ENCODE peak calls at places on chromosomes 12 and 14, in five cellular contexts. One of them, this sample, is unnamed.

GRCh38 chr12:124829008-124829707 is 34.5 kb downstream of the SCARB1 start:
- DNase-seq in HuH-7: peak; percentile 56
- DNase-seq in ecto neural progenitor cell: no peak
- DNase-seq in suprapubic skin: no peak
- DNase-seq in activated CD4-positive, alpha-beta T cell treated with anti-CD3 and anti-CD28 coated beads for 4 hours: no peak
- DNase-seq in this sample: no peak

GRCh38 chr14:93266127-93266526 is 59.1 kb downstream of the UBR7 start:
- DNase-seq in ecto neural progenitor cell: no peak
- DNase-seq in activated CD4-positive, alpha-beta T cell treated with anti-CD3 and anti-CD28 coated beads for 4 hours: no peak
- DNase-seq in HuH-7: no peak
- DNase-seq in suprapubic skin: no peak
- DNase-seq in this sample: no peak

GRCh38 chr12:107564946-107565345 is 120.7 kb upstream of the PWP1 start:
- DNase-seq in HuH-7: no peak
- DNase-seq in activated CD4-positive, alpha-beta T cell treated with anti-CD3 and anti-CD28 coated beads for 4 hours: no peak
- DNase-seq in ecto neural progenitor cell: no peak
- DNase-seq in suprapubic skin: no peak
- DNase-seq in this sample: no peak

GRCh38 chr14:53619625-53620324 is 336.9 kb downstream of the BMP4 start:
- DNase-seq in suprapubic skin: no peak
- DNase-seq in activated CD4-positive, alpha-beta T cell treated with anti-CD3 and anti-CD28 coated beads for 4 hours: no peak
- DNase-seq in ecto neural progenitor cell: no peak
- DNase-seq in HuH-7: no peak
- DNase-seq in this sample: no peak

GRCh38 chr12:2772370-2772769 is 22.4 kb upstream of the FKBP4 start:
- DNase-seq in HuH-7: no peak
- DNase-seq in suprapubic skin: no peak
- DNase-seq in ecto neural progenitor cell: no peak
- DNase-seq in activated CD4-positive, alpha-beta T cell treated with anti-CD3 and anti-CD28 coated beads for 4 hours: no peak
- DNase-seq in this sample: no peak

GRCh38 chr12:29153231-29153630 is 4.2 kb downstream of the FAR2 start:
- DNase-seq in activated CD4-positive, alpha-beta T cell treated with anti-CD3 and anti-CD28 coated beads for 4 hours: no peak
- DNase-seq in ecto neural progenitor cell: no peak
- DNase-seq in HuH-7: no peak
- DNase-seq in suprapubic skin: no peak
- DNase-seq in this sample: no peak

GRCh38 chr14:98578204-98578603 is 693.8 kb downstream of the BCL11B start:
- DNase-seq in ecto neural progenitor cell: no peak
- DNase-seq in suprapubic skin: no peak
- DNase-seq in activated CD4-positive, alpha-beta T cell treated with anti-CD3 and anti-CD28 coated beads for 4 hours: no peak
- DNase-seq in HuH-7: no peak
- DNase-seq in this sample: no peak

GRCh38 chr14:61355892-61356325 is 34.5 kb downstream of the PRKCH start:
- DNase-seq in suprapubic skin: peak; percentile 85
- DNase-seq in HuH-7: no peak
- DNase-seq in activated CD4-positive, alpha-beta T cell treated with anti-CD3 and anti-CD28 coated beads for 4 hours: peak; percentile 67
- DNase-seq in ecto neural progenitor cell: no peak
- DNase-seq in this sample: peak; percentile 74

GRCh38 chr12:93571360-93571853 is 1.1 kb upstream of the SOCS2 start:
- DNase-seq in activated CD4-positive, alpha-beta T cell treated with anti-CD3 and anti-CD28 coated beads for 4 hours: peak; percentile 65
- DNase-seq in ecto neural progenitor cell: peak; percentile 93
- DNase-seq in HuH-7: peak; percentile 63
- DNase-seq in suprapubic skin: peak; percentile 85
- DNase-seq in this sample: peak; percentile 83

GRCh38 chr12:121968880-121969279 is 50.5 kb downstream of the CFAP251 start:
- DNase-seq in activated CD4-positive, alpha-beta T cell treated with anti-CD3 and anti-CD28 coated beads for 4 hours: no peak
- DNase-seq in suprapubic skin: no peak
- DNase-seq in HuH-7: no peak
- DNase-seq in ecto neural progenitor cell: no peak
- DNase-seq in this sample: no peak

GRCh38 chr12:56998316-56998715 is 8.0 kb downstream of the ZBTB39 start:
- DNase-seq in suprapubic skin: no peak
- DNase-seq in ecto neural progenitor cell: no peak
- DNase-seq in activated CD4-positive, alpha-beta T cell treated with anti-CD3 and anti-CD28 coated beads for 4 hours: no peak
- DNase-seq in HuH-7: no peak
- DNase-seq in this sample: no peak

GRCh38 chr12:110666892-110667291 is 22.0 kb downstream of the HVCN1 start:
- DNase-seq in suprapubic skin: no peak
- DNase-seq in ecto neural progenitor cell: no peak
- DNase-seq in activated CD4-positive, alpha-beta T cell treated with anti-CD3 and anti-CD28 coated beads for 4 hours: no peak
- DNase-seq in HuH-7: no peak
- DNase-seq in this sample: no peak

GRCh38 chr14:104157303-104157928 is 19.0 kb downstream of the KIF26A start:
- DNase-seq in ecto neural progenitor cell: no peak
- DNase-seq in HuH-7: peak; percentile 49
- DNase-seq in suprapubic skin: no peak
- DNase-seq in activated CD4-positive, alpha-beta T cell treated with anti-CD3 and anti-CD28 coated beads for 4 hours: no peak
- DNase-seq in this sample: no peak

GRCh38 chr14:105283899-105284298 is 16.9 kb downstream of the BRF1 start:
- DNase-seq in ecto neural progenitor cell: no peak
- DNase-seq in HuH-7: no peak
- DNase-seq in suprapubic skin: no peak
- DNase-seq in activated CD4-positive, alpha-beta T cell treated with anti-CD3 and anti-CD28 coated beads for 4 hours: no peak
- DNase-seq in this sample: no peak

GRCh38 chr12:127083028-127083949 is 1183.7 kb upstream of the TMEM132C start:
- DNase-seq in HuH-7: peak; percentile 40
- DNase-seq in suprapubic skin: no peak
- DNase-seq in ecto neural progenitor cell: no peak
- DNase-seq in activated CD4-positive, alpha-beta T cell treated with anti-CD3 and anti-CD28 coated beads for 4 hours: peak; percentile 4
- DNase-seq in this sample: no peak

GRCh38 chr14:73283592-73284379 is 46.5 kb downstream of the PAPLN start:
- DNase-seq in suprapubic skin: no peak
- DNase-seq in ecto neural progenitor cell: no peak
- DNase-seq in activated CD4-positive, alpha-beta T cell treated with anti-CD3 and anti-CD28 coated beads for 4 hours: no peak
- DNase-seq in HuH-7: no peak
- DNase-seq in this sample: no peak

GRCh38 chr12:12930633-12931032 is 21.3 kb downstream of the GPRC5D start:
- DNase-seq in suprapubic skin: no peak
- DNase-seq in HuH-7: no peak
- DNase-seq in activated CD4-positive, alpha-beta T cell treated with anti-CD3 and anti-CD28 coated beads for 4 hours: no peak
- DNase-seq in ecto neural progenitor cell: no peak
- DNase-seq in this sample: no peak

GRCh38 chr12:116213885-116214527 is 63.5 kb downstream of the MED13L start:
- DNase-seq in ecto neural progenitor cell: no peak
- DNase-seq in HuH-7: no peak
- DNase-seq in suprapubic skin: no peak
- DNase-seq in activated CD4-positive, alpha-beta T cell treated with anti-CD3 and anti-CD28 coated beads for 4 hours: no peak
- DNase-seq in this sample: no peak

GRCh38 chr12:116202433-116202832 is 75.1 kb downstream of the MED13L start:
- DNase-seq in HuH-7: no peak
- DNase-seq in activated CD4-positive, alpha-beta T cell treated with anti-CD3 and anti-CD28 coated beads for 4 hours: no peak
- DNase-seq in ecto neural progenitor cell: no peak
- DNase-seq in suprapubic skin: no peak
- DNase-seq in this sample: no peak

GRCh38 chr14:50039734-50040400 is 76.5 kb downstream of the VCPKMT start:
- DNase-seq in activated CD4-positive, alpha-beta T cell treated with anti-CD3 and anti-CD28 coated beads for 4 hours: no peak
- DNase-seq in suprapubic skin: peak; percentile 76
- DNase-seq in ecto neural progenitor cell: no peak
- DNase-seq in HuH-7: no peak
- DNase-seq in this sample: no peak

GRCh38 chr12:33488036-33488435 is 48.4 kb upstream of the SYT10 start:
- DNase-seq in ecto neural progenitor cell: no peak
- DNase-seq in HuH-7: no peak
- DNase-seq in suprapubic skin: no peak
- DNase-seq in activated CD4-positive, alpha-beta T cell treated with anti-CD3 and anti-CD28 coated beads for 4 hours: no peak
- DNase-seq in this sample: no peak

GRCh38 chr12:20011200-20011599 is 357.1 kb upstream of the PDE3A start:
- DNase-seq in ecto neural progenitor cell: no peak
- DNase-seq in activated CD4-positive, alpha-beta T cell treated with anti-CD3 and anti-CD28 coated beads for 4 hours: no peak
- DNase-seq in HuH-7: no peak
- DNase-seq in suprapubic skin: no peak
- DNase-seq in this sample: no peak

GRCh38 chr12:13981296-13981962 is at the start of gene GRIN2B:
- DNase-seq in activated CD4-positive, alpha-beta T cell treated with anti-CD3 and anti-CD28 coated beads for 4 hours: no peak
- DNase-seq in HuH-7: no peak
- DNase-seq in suprapubic skin: no peak
- DNase-seq in ecto neural progenitor cell: peak; percentile 67
- DNase-seq in this sample: no peak

GRCh38 chr12:26239127-26239500 is 43.7 kb downstream of the SSPN start:
- DNase-seq in ecto neural progenitor cell: no peak
- DNase-seq in activated CD4-positive, alpha-beta T cell treated with anti-CD3 and anti-CD28 coated beads for 4 hours: no peak
- DNase-seq in suprapubic skin: no peak
- DNase-seq in HuH-7: no peak
- DNase-seq in this sample: no peak

GRCh38 chr12:8697120-8697475 is 693 bp upstream of the RIMKLB start:
- DNase-seq in HuH-7: peak; percentile 45
- DNase-seq in ecto neural progenitor cell: no peak
- DNase-seq in activated CD4-positive, alpha-beta T cell treated with anti-CD3 and anti-CD28 coated beads for 4 hours: no peak
- DNase-seq in suprapubic skin: no peak
- DNase-seq in this sample: no peak

GRCh38 chr14:30193791-30194407 is 266.3 kb upstream of the PRKD1 start:
- DNase-seq in activated CD4-positive, alpha-beta T cell treated with anti-CD3 and anti-CD28 coated beads for 4 hours: no peak
- DNase-seq in suprapubic skin: no peak
- DNase-seq in ecto neural progenitor cell: no peak
- DNase-seq in HuH-7: no peak
- DNase-seq in this sample: no peak

GRCh38 chr14:100317897-100318808 is 5.0 kb upstream of the SLC25A47 start:
- DNase-seq in HuH-7: peak; percentile 76
- DNase-seq in suprapubic skin: no peak
- DNase-seq in activated CD4-positive, alpha-beta T cell treated with anti-CD3 and anti-CD28 coated beads for 4 hours: peak; percentile 66
- DNase-seq in ecto neural progenitor cell: peak; percentile 80
- DNase-seq in this sample: no peak

This sample was measured in type B pancreatic cell.